ENCODE peak calls at places on chromosomes 13 and 19, in seven cellular contexts. P, L, U, T, N, G and S are unnamed samples. For H3K9me3, the result is how much of the 10 kb centered on the place peaks cover.

GRCh38 chr13:82878536-82878935 is 1003.7 kb downstream of the SLITRK1 start:
- DNase-seq in N (no peak), G (no peak), L (no peak), U (no peak), P (peak), T (no peak), S (no peak)

GRCh38 chr13:30364876-30365275 is 57.4 kb upstream of the UBE2L5 start:
- DNase-seq in T (no peak), L (no peak), U (no peak), P (peak), N (no peak), G (no peak), S (no peak)

GRCh38 chr13:31349156-31349555 is 149.4 kb downstream of the B3GLCT start:
- DNase-seq in U (no peak), T (no peak), N (no peak), L (no peak), P (no peak), G (no peak), S (no peak)

GRCh38 chr13:112874751-112875300 is 94.2 kb upstream of the MCF2L start:
- DNase-seq in N (no peak), U (no peak), T (no peak), G (no peak), P (no peak), L (no peak), S (no peak)

GRCh38 chr19:45100202-45100600 is 7.2 kb downstream of the PPP1R37 start:
- DNase-seq in U (no peak), T (no peak), L (no peak), P (no peak), G (no peak), N (no peak), S (no peak)

GRCh38 chr13:45595968-45596367 is 19.6 kb downstream of the ERICH6B start:
- DNase-seq in P (no peak), N (no peak), L (no peak), G (no peak), T (no peak), U (no peak), S (no peak)

GRCh38 chr13:30346789-30347167 is 39.4 kb upstream of the KATNAL1 start:
- DNase-seq in T (no peak), U (no peak), L (no peak), P (no peak), G (no peak), N (no peak), S (no peak)

GRCh38 chr13:20608438-20609020 is 41.6 kb downstream of the IFT88 start:
- DNase-seq in P (peak), L (no peak), U (no peak), N (no peak), T (no peak), G (no peak), S (no peak)

DNA sequence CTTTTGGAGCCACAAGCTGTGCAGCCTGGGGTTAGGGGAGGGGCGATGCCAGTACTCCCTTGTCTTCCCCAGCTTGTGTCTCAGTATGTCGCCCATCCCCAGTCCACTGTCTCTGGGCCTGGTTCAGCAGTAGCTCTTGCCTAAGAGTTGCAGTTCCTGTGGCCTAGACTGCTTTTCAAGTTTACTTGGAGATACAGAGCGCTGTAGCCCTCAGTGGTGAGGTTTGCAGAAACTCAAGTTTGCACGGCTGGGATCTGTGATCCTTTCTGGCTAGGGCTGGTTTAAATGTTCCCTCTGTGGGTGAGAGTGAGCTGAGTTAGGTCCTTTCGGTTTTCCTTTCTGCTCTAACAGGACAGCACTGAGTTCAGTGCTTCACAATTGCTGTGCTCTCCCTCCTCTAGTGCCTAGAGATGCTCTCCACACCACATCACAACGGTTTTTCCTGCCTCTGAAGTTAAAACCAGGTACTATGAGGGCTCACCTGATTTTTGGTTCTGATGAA is 360.6 kb upstream of the TMTC4 start:
- DNase-seq in N (no peak), T (no peak), U (no peak), G (no peak), L (no peak), P (no peak), S (no peak)
- TF ChIP-seq CTCF in N (no peak), T (no peak), U (no peak), G (no peak), L (no peak), P (no peak), S (no peak)

GRCh38 chr19:52444506-52444905 is 8.8 kb upstream of the ZNF578 start:
- DNase-seq in U (no peak), P (no peak), N (no peak), L (no peak), T (no peak), G (no peak), S (no peak)
- H3K9me3 ChIP-seq in U (under half), P (under half), N (under half), L (under half), T (half or more), G (under half), S (half or more)

DNA sequence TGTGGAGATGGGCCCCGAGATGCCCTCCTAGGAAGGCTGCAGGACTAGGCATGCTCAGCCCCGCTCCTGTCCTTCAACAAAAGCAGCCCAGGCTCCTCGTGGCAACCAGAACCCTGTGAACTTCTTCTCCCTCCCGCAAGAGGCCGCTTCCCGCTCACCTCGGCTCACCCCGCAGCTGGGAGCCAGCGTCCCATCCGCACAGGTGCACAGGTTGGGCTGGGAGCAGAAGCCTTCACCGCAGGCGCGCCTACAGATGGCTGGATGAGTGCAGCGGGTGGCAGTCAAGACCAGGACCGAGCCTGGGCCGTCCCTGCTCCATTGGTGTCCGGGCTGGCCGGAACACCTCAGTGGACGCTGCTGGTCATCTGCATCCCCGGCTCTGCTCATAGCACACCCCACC is 3.4 kb downstream of the FBN3 start:
- DNase-seq in L (no peak), N (no peak), G (peak), P (no peak), U (peak), T (no peak), S (no peak)
- TF ChIP-seq CTCF in L (no peak), N (no peak), G (no peak), P (no peak), U (peak), T (no peak), S (peak)

DNA sequence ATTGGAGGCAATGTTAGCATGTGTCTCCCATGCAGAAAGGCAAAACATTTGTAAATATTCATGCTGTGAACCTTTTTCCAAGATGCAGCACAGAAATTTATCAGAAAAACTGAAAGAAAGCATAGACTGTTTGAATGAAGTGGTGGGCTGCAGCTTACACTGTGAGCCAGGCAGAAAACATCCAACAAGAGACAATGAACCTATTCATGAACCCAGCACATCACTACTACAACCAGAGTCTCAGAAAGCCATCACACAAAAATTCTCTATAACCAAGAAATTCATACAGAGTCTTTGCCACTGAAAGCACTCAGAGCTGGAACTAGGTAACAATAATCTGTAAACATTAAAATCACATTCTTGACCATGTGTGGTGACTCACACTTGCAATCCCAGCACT is 448.9 kb downstream of the UQCRFS1 start:
- DNase-seq in U (no peak), N (no peak), G (no peak), T (no peak), P (no peak), L (no peak), S (no peak)
- H3K9me3 ChIP-seq in U (under half), N (under half), G (under half), T (under half), P (under half), L (under half), S (half or more)

GRCh38 chr19:58182577-58182988 is 278 bp upstream of the ZNF274 start:
- DNase-seq in P (no peak), N (no peak), T (no peak), L (no peak), G (no peak), U (no peak), S (no peak)

GRCh38 chr19:58183822-58184215 is 958 bp downstream of the ZNF274 start:
- DNase-seq in T (no peak), L (no peak), P (no peak), N (no peak), U (no peak), G (no peak), S (no peak)

GRCh38 chr19:58182989-58183821 is at the start of gene ZNF274:
- DNase-seq in U (peak), G (peak), T (peak), N (peak), L (peak), P (peak), S (peak)

DNA sequence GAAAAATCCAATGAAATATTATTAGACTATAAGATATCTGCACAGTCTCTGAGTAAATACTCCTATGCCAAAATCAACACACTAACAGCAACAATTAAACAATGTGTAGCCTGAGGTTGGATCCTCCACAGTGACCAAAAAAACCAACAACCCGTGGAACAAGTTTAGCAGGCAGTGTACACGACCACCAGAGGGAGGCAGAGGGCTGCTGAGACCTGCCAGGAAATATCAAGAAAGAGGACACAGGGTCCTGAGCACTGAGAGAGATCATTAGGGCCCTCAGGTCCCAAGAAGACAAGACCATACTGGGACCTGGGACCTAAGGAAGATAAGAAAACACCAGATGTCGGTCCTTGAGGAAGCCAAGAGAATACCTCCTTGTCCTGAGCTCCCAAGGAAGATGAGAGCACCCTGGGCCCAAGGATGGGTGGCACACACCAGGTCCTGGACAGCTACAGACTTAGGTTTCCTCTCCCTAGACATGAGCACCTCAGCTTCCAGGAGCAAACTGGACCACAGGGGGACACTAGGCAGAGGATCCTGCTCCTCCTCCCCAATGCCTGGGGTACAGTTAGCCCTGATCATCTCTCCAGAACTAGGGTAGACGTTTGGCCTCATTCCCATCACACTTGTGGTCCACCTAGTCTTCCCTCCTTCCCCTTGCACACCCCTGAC is 822 bp upstream of the ZNF274 start:
- DNase-seq in U (no peak), T (peak), N (peak), G (peak), P (no peak), L (no peak), S (peak)
- TF ChIP-seq CTCF in U (peak), T (no peak), N (peak), G (no peak), P (peak), L (peak), S (no peak)

GRCh38 chr19:54804101-54804500 is 691 bp downstream of the KIR2DL4 start:
- DNase-seq in L (no peak), U (no peak), P (no peak), T (no peak), G (no peak), N (no peak), S (no peak)

GRCh38 chr19:54804571-54804970 is 1.2 kb downstream of the KIR2DL4 start:
- DNase-seq in U (no peak), N (no peak), T (no peak), P (no peak), L (no peak), G (no peak), S (no peak)

GRCh38 chr19:54805665-54806515 is 2.5 kb downstream of the KIR2DL4 start:
- DNase-seq in N (no peak), G (no peak), P (no peak), L (no peak), U (no peak), T (no peak), S (no peak)

GRCh38 chr19:54803410-54803809 is at the start of gene KIR2DL4:
- DNase-seq in P (no peak), G (no peak), L (no peak), N (no peak), T (no peak), U (no peak), S (no peak)

DNA sequence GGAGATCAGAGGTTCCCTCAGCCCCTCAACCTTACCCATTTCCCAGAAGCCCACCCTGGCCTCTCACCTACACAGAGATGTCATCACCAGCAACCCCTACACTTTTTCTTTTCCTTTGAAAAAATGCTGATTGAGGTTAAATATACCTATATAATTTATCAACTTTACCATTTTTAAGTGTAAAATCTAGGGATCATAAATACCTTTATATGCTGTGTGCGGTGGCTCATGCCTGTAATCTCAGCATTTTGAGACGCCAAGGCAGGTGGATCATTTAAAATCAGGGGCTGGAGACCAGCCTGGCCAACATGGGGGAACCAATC is 3.1 kb downstream of the KIR2DL4 start:
- DNase-seq in G (no peak), L (no peak), N (no peak), T (no peak), P (no peak), U (no peak), S (no peak)
- H3K9me3 ChIP-seq in G (under half), L (under half), N (under half), T (under half), P (under half), U (under half), S (under half)

GRCh38 chr13:85142351-85142750 is 656.9 kb downstream of the SLITRK6 start:
- DNase-seq in P (no peak), T (no peak), U (no peak), L (no peak), N (no peak), G (no peak), S (no peak)

DNA sequence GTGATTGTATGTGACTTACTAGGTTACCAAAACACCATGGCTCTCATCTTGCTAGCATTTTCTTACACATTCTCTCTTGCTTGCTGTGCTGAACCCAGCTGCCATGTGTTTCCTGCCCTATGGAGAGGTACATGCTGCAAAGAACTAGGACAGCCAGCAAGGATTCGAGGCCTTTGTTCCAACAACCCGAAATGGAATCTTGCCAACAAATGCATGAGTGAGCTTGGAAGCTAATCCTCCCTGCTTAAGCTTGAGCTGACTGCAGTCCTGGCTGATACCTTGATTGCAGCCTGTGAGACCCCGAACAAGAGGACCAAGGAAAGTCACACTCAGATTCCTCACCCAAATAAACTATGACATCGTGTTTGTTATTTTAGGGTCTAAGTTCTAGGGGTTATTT is 651.2 kb downstream of the SLITRK6 start:
- DNase-seq in L (no peak), N (no peak), P (peak), T (no peak), U (no peak), G (no peak), S (no peak)
- TF ChIP-seq CTCF in L (no peak), N (no peak), P (no peak), T (no peak), U (no peak), G (no peak), S (no peak)

GRCh38 chr19:36771275-36772231 is 1.1 kb downstream of the ZNF850 start:
- DNase-seq in T (peak), P (peak), L (no peak), U (peak), N (peak), G (peak), S (peak)
- H3K9me3 ChIP-seq in T (half or more), P (under half), L (under half), U (under half), N (under half), G (under half), S (under half)

GRCh38 chr19:2221918-2222317 is 14.2 kb downstream of the PLEKHJ1 start:
- DNase-seq in N (no peak), U (no peak), P (no peak), G (no peak), L (no peak), T (no peak), S (no peak)
- TF ChIP-seq CTCF in N (no peak), U (no peak), P (no peak), G (no peak), L (peak), T (no peak), S (no peak)

DNA sequence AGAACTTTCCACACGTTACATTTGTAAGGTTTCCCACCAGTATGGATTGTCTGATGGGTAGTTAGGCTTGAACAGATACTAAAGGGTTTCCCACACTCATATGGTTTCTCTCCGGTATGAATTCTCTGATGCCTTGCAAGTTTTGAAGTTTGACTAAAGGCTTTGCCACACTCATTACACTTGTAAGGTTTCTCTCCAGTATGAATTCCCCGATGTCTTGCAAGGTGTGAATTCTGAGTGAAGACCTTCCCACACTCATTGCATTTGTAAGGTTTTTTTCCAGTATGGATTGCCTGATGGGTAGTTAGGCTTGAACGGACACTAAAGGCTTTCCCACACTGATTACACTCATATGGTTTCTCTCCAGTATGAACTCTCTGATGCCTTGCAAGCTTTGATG is 7.6 kb upstream of the ZNF415 start:
- DNase-seq in G (no peak), P (no peak), N (no peak), T (no peak), L (no peak), U (no peak), S (no peak)
- H3K9me3 ChIP-seq in G (half or more), P (under half), N (half or more), T (half or more), L (under half), U (under half), S (half or more)